ENCODE peak calls at places on chromosome 11, in four cellular contexts. W is endothelial cell, F is Panc1, K is AG04449. J is an unnamed sample.

GRCh38 chr11:119152043-119152442 is 3.2 kb downstream of the ABCG4 start:
- DNase-seq in W (no peak), K (no peak), F (no peak), J (no peak)

GRCh38 chr11:109729761-109730160 is 307.8 kb downstream of the C11orf87 start:
- DNase-seq in W (no peak), F (no peak), K (no peak), J (no peak)

GRCh38 chr11:13207665-13208594 is 69.7 kb upstream of the BMAL1 start:
- DNase-seq in K (peak), F (no peak), W (no peak), J (no peak)

GRCh38 chr11:123742334-123742733 is 874 bp upstream of the ZNF202 start:
- DNase-seq in K (no peak), F (no peak), W (peak), J (no peak)

GRCh38 chr11:15692739-15693138 is 578.0 kb downstream of the INSC start:
- DNase-seq in W (no peak), K (no peak), F (no peak), J (no peak)

GRCh38 chr11:70883973-70884688 is 368.2 kb downstream of the SHANK2 start:
- DNase-seq in K (no peak), F (no peak), W (no peak), J (no peak)

GRCh38 chr11:2507212-2507901 is 62.5 kb downstream of the KCNQ1 start:
- DNase-seq in W (no peak), F (no peak), K (no peak), J (no peak)

GRCh38 chr11:130580372-130580771 is 131.9 kb downstream of the ADAMTS15 start:
- DNase-seq in F (no peak), W (no peak), K (no peak), J (no peak)

GRCh38 chr11:533049-533585 is 2.3 kb downstream of the HRAS start:
- DNase-seq in K (no peak), W (no peak), F (no peak), J (no peak)

GRCh38 chr11:32420937-32421532 is 14.3 kb downstream of the WT1 start:
- DNase-seq in F (no peak), W (peak), K (no peak), J (no peak)

GRCh38 chr11:111019449-111019848 is 226.1 kb upstream of the POU2AF2 start:
- DNase-seq in W (no peak), F (no peak), K (no peak), J (no peak)

GRCh38 chr11:126716456-126717083 is 284.0 kb downstream of the KIRREL3 start:
- DNase-seq in F (peak), W (peak), K (no peak), J (no peak)

GRCh38 chr11:62664405-62665074 is 470 bp downstream of the C11orf98 start:
- DNase-seq in K (no peak), W (no peak), F (no peak), J (no peak)

GRCh38 chr11:133064152-133064877 is 468.0 kb downstream of the OPCML start:
- DNase-seq in W (peak), K (peak), F (no peak), J (no peak)

GRCh38 chr11:19380375-19380774 is 139.6 kb upstream of the E2F8 start:
- DNase-seq in K (no peak), F (no peak), W (no peak), J (no peak)

GRCh38 chr11:18705651-18706281 is 7.2 kb downstream of the TMEM86A start:
- DNase-seq in K (no peak), F (no peak), W (no peak), J (no peak)

GRCh38 chr11:63847363-63847762 is 8.5 kb downstream of the MARK2 start:
- DNase-seq in W (no peak), K (no peak), F (no peak), J (no peak)

GRCh38 chr11:60951611-60951908 is 416 bp downstream of the SLC15A3 start:
- DNase-seq in F (no peak), W (no peak), K (no peak), J (no peak)

GRCh38 chr11:60952742-60953170 is 780 bp upstream of the SLC15A3 start:
- DNase-seq in W (no peak), F (no peak), K (no peak), J (no peak)

GRCh38 chr11:60951909-60952741 is at the start of gene SLC15A3:
- DNase-seq in K (no peak), F (no peak), W (no peak), J (no peak)

GRCh38 chr11:60950024-60950423 is 2.0 kb downstream of the SLC15A3 start:
- DNase-seq in K (no peak), F (no peak), W (no peak), J (no peak)

GRCh38 chr11:60950933-60951610 is 904 bp downstream of the SLC15A3 start:
- DNase-seq in W (peak), F (no peak), K (no peak), J (no peak)
- TF ChIP-seq CTCF in W (no peak), F (no peak), K (no peak), J (no peak)

GRCh38 chr11:37072538-37072937 is 474.5 kb upstream of the RAG2 start:
- DNase-seq in K (no peak), F (no peak), W (no peak), J (no peak)
- TF ChIP-seq CTCF in K (no peak), F (no peak), W (no peak), J (no peak)

GRCh38 chr11:103108933-103109817 is at the start of gene DYNC2H1:
- DNase-seq in W (peak), K (peak), F (peak), J (peak)

GRCh38 chr11:103111400-103111799 is 2.2 kb downstream of the DYNC2H1 start:
- DNase-seq in W (no peak), K (no peak), F (no peak), J (no peak)

GRCh38 chr11:103109818-103110388 is 677 bp downstream of the DYNC2H1 start:
- DNase-seq in K (no peak), F (peak), W (peak), J (no peak)

GRCh38 chr11:103112364-103112763 is 3.1 kb downstream of the DYNC2H1 start:
- DNase-seq in K (no peak), W (no peak), F (no peak), J (no peak)

GRCh38 chr11:103110406-103110805 is 1.2 kb downstream of the DYNC2H1 start:
- DNase-seq in K (peak), W (no peak), F (no peak), J (no peak)
- TF ChIP-seq CTCF in K (peak), W (no peak), F (peak), J (peak)

DNA sequence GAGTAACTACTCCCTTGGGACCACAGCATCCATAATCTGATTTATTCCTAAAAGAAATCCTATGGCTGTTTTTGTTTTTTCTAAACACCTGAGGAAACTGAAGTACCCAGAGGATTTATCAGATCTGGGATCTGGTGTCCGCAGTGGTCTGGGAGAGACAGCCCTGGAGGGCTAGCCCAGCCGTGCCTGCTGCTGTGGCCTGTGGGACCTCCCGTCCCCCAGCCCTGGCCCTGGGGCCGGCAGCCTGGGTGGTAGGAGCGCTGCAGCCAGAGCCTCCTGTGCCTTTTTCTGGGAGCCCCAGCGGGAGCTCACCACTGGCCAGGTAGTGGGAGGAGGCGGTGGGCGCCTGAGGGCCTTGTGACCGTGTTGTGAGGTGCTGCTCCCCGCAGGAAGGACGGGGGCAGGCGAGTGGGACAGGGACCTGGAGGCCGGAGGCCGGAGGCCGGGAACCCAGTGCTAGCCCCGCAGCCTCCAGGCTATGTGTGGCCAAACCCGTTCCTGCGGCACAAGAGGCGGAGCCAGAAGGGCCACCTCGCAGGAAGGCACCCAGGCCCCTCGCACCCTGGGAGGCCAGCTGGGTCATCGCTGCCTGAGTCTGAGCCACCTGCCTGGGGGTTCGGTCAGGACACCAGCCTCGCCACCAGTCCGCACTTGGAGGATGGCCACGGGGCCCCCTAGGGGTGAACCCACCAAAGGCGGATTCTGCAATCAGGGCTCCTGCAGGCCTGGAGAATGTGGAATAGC is 18.2 kb upstream of the C11orf96 start:
- DNase-seq in F (no peak), W (no peak), K (no peak), J (no peak)
- TF ChIP-seq CTCF in F (no peak), W (peak), K (no peak), J (no peak)

J was measured in AG09319.